ENCODE peak calls at places on chromosomes 13 and 19, in five cellular contexts. F, C, E, V and Q are unnamed samples.

GRCh38 chr13:88622362-88622973 is 951.3 kb downstream of the SLITRK5 start:
- DNase-seq in C (no peak), V (no peak), E (no peak), F (no peak), Q (no peak)

GRCh38 chr13:43572601-43573360 is 214.0 kb downstream of the ENOX1 start:
- DNase-seq in E (no peak), F (no peak), V (no peak), C (peak), Q (no peak)

GRCh38 chr19:34664168-34664567 is 12.8 kb downstream of the SCGB2B2 start:
- DNase-seq in C (no peak), F (no peak), E (no peak), V (no peak), Q (no peak)

GRCh38 chr19:53511933-53512374 is 26.0 kb upstream of the ZNF331 start:
- DNase-seq in E (peak), C (peak), F (peak), V (no peak), Q (peak)

GRCh38 chr13:80572308-80572676 is 231.4 kb upstream of the SPRY2 start:
- DNase-seq in C (no peak), E (no peak), V (no peak), F (no peak), Q (no peak)

GRCh38 chr13:64819081-64819480 is 2411.1 kb downstream of the PCDH9 start:
- DNase-seq in V (no peak), C (no peak), F (no peak), E (no peak), Q (no peak)

GRCh38 chr19:15871570-15871969 is 26.3 kb downstream of the CYP4F2 start:
- DNase-seq in E (no peak), V (peak), C (no peak), F (no peak), Q (no peak)

GRCh38 chr13:44873486-44873885 is 115.8 kb downstream of the NUFIP1 start:
- DNase-seq in V (no peak), F (no peak), C (peak), E (no peak), Q (no peak)

GRCh38 chr19:16566161-16566560 is 6.1 kb downstream of the SLC35E1 start:
- DNase-seq in C (no peak), V (peak), E (peak), F (no peak), Q (no peak)

GRCh38 chr19:12703056-12703455 is 6.6 kb upstream of the FBXW9 start:
- DNase-seq in C (peak), V (no peak), F (no peak), E (no peak), Q (peak)

GRCh38 chr19:50836543-50837195 is 3.3 kb upstream of the KLK15 start:
- DNase-seq in E (no peak), F (no peak), V (no peak), C (no peak), Q (no peak)

GRCh38 chr13:46170268-46170667 is 11.7 kb downstream of the LCP1 start:
- DNase-seq in E (no peak), C (no peak), V (no peak), F (no peak), Q (no peak)

GRCh38 chr19:2663920-2664571 is 38.4 kb downstream of the GNG7 start:
- DNase-seq in C (no peak), F (no peak), V (no peak), E (no peak), Q (no peak)

GRCh38 chr19:13600091-13600490 is 93.8 kb upstream of the CACNA1A start:
- DNase-seq in V (no peak), F (no peak), C (no peak), E (no peak), Q (no peak)

GRCh38 chr19:14368011-14368513 is 13.2 kb upstream of the ADGRE5 start:
- DNase-seq in E (no peak), F (no peak), C (no peak), V (peak), Q (no peak)

GRCh38 chr13:110713981-110714797 is 689 bp downstream of the ING1 start:
- DNase-seq in E (peak), C (no peak), F (peak), V (no peak), Q (no peak)

GRCh38 chr13:39765801-39766463 is 110.5 kb downstream of the COG6 start:
- DNase-seq in E (no peak), F (peak), V (no peak), C (peak), Q (no peak)

GRCh38 chr19:42216653-42217521 is 590 bp downstream of the DEDD2 start:
- DNase-seq in F (peak), C (peak), V (no peak), E (no peak), Q (no peak)

GRCh38 chr19:662207-662961 is 630 bp downstream of the RNF126 start:
- DNase-seq in V (no peak), C (peak), E (peak), F (peak), Q (no peak)

GRCh38 chr13:72805663-72806341 is 23.9 kb downstream of the PIBF1 start:
- DNase-seq in E (no peak), C (no peak), F (no peak), V (peak), Q (no peak)

GRCh38 chr13:114313061-114313860 is 1.0 kb upstream of the CHAMP1 start:
- DNase-seq in E (no peak), C (no peak), V (no peak), F (no peak), Q (no peak)

GRCh38 chr13:26698392-26699196 is 62.0 kb downstream of the GPR12 start:
- DNase-seq in E (peak), F (peak), V (no peak), C (peak), Q (peak)

GRCh38 chr19:1265611-1266115 is 3.5 kb upstream of the CIRBP start:
- DNase-seq in C (peak), V (no peak), F (peak), E (no peak), Q (no peak)

GRCh38 chr19:3851254-3852176 is 17.3 kb downstream of the ZFR2 start:
- DNase-seq in E (no peak), F (no peak), V (no peak), C (peak), Q (no peak)